ENCODE peak calls at places on chromosomes 3 and 15, in four cellular contexts. P is nephron progenitor cell, Z is HFF-Myc, R is prostate gland. F is an unnamed sample.

GRCh38 chr15:29668120-29668602 is 154.1 kb downstream of the TJP1 start:
- DNase-seq in P (peak), Z (peak), R (peak), F (no peak)

GRCh38 chr3:135629696-135630408 is 335.7 kb upstream of the PPP2R3A start:
- DNase-seq in R (no peak), P (no peak), Z (no peak), F (no peak)

GRCh38 chr3:189148090-189148507 is 23.7 kb upstream of the TPRG1 start:
- DNase-seq in P (peak), Z (peak), R (peak), F (peak)

GRCh38 chr3:58049143-58049785 is 41.0 kb downstream of the FLNB start:
- DNase-seq in Z (no peak), R (peak), P (peak), F (no peak)

GRCh38 chr3:179015551-179016020 is 56.0 kb downstream of the ZMAT3 start:
- DNase-seq in R (peak), P (peak), Z (peak), F (peak)

GRCh38 chr15:92930061-92930460 is 29.9 kb downstream of the CHD2 start:
- DNase-seq in Z (no peak), R (no peak), P (no peak), F (no peak)

GRCh38 chr3:160929595-160929994 is 173.6 kb downstream of the PPM1L start:
- DNase-seq in Z (no peak), R (no peak), P (peak), F (no peak)

GRCh38 chr3:170080605-170081004 is 42.8 kb downstream of the GPR160 start:
- DNase-seq in P (no peak), R (no peak), Z (no peak), F (no peak)

GRCh38 chr3:132880986-132881385 is 157.2 kb upstream of the TMEM108 start:
- DNase-seq in P (no peak), R (no peak), Z (no peak), F (no peak)

GRCh38 chr15:50816191-50816590 is 50.7 kb upstream of the SPPL2A start:
- DNase-seq in R (no peak), P (no peak), Z (no peak), F (no peak)

GRCh38 chr15:61511089-61511488 is 282.0 kb upstream of the RORA start:
- DNase-seq in P (no peak), R (no peak), Z (no peak), F (no peak)

GRCh38 chr3:25854214-25854613 is 64.3 kb downstream of the OXSM start:
- DNase-seq in Z (no peak), R (no peak), P (no peak), F (no peak)

GRCh38 chr3:143314291-143315093 is 194.9 kb downstream of the CHST2 start:
- DNase-seq in Z (no peak), P (no peak), R (no peak), F (no peak)

GRCh38 chr3:124772081-124772831 is 42.0 kb downstream of the UMPS start:
- DNase-seq in P (no peak), Z (no peak), R (no peak), F (no peak)

GRCh38 chr15:70266412-70267089 is 168.8 kb upstream of the TLE3 start:
- DNase-seq in R (peak), P (no peak), Z (no peak), F (no peak)

GRCh38 chr15:70264014-70264492 is 166.3 kb upstream of the TLE3 start:
- DNase-seq in P (peak), Z (no peak), R (no peak), F (no peak)

GRCh38 chr15:70265986-70266385 is 168.3 kb upstream of the TLE3 start:
- DNase-seq in P (no peak), R (no peak), Z (no peak), F (no peak)

GRCh38 chr15:70264738-70265465 is 167.2 kb upstream of the TLE3 start:
- DNase-seq in P (no peak), R (no peak), Z (no peak), F (no peak)

DNA sequence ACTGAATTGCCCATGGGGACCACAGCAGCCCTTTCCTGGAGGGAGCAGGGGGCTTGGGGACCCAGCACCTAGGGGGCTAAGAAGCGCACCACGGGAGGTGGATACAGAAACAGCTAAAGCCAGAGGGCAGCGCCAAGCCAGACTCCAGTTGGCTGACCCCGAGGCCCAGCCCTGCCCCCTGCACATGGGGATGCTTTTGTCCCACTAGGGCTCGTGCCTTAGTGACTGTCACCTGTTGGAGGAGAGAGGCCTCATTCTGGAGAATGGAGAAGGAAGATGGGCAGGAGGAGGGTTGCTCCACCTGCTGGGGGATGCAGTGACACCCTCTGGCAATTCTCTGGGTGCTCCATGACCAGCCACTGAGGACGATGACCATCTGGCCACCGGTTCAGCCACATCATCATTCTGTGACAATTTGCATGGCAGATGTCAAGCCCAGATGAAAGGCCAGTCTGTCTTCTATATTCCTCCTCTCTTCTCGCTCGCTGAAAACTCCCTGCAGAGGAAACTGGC is 167.8 kb upstream of the TLE3 start:
- DNase-seq in P (no peak), Z (no peak), R (no peak), F (no peak)
- TF ChIP-seq CTCF in P (no peak), Z (peak), R (no peak), F (peak)

GRCh38 chr3:121542924-121543323 is 2.9 kb downstream of the POLQ start:
- DNase-seq in Z (no peak), R (no peak), P (no peak), F (no peak)
- TF ChIP-seq CTCF in Z (no peak), R (no peak), P (no peak), F (no peak)

GRCh38 chr3:190629088-190629487 is 115.2 kb downstream of the IL1RAP start:
- DNase-seq in P (no peak), Z (no peak), R (no peak), F (no peak)
- TF ChIP-seq CTCF in P (no peak), Z (no peak), R (no peak), F (no peak)

DNA sequence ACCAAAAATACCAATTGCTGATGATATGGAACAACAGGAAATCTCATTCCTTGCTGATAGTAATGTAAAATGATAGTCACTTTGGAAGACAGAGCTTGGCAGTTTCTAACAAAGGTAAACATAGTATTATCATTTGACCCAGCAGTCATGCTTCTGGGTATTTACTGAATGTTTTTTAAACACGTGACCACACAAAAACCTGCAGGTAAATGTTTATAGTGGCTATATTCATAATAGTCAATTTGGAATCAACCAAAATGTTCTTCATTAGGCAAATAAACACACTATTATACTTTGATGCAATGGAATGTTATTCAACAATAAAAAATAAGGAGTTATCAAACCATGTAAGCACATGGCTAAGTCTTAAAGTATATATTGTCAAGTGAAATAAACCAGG is 24.1 kb upstream of the GOLGA8A start:
- DNase-seq in P (no peak), Z (no peak), R (no peak), F (no peak)
- TF ChIP-seq CTCF in P (no peak), Z (no peak), R (no peak), F (no peak)

GRCh38 chr3:123449092-123449985 is 449 bp upstream of the ADCY5 start:
- DNase-seq in Z (no peak), P (peak), R (no peak), F (peak)

GRCh38 chr3:123447416-123447748 is 1.5 kb downstream of the ADCY5 start:
- DNase-seq in R (no peak), Z (no peak), P (no peak), F (no peak)

GRCh38 chr3:123446610-123447109 is 2.2 kb downstream of the ADCY5 start:
- DNase-seq in Z (no peak), R (no peak), P (no peak), F (no peak)

GRCh38 chr3:123448503-123449091 is at the start of gene ADCY5:
- DNase-seq in R (no peak), P (peak), Z (no peak), F (peak)

DNA sequence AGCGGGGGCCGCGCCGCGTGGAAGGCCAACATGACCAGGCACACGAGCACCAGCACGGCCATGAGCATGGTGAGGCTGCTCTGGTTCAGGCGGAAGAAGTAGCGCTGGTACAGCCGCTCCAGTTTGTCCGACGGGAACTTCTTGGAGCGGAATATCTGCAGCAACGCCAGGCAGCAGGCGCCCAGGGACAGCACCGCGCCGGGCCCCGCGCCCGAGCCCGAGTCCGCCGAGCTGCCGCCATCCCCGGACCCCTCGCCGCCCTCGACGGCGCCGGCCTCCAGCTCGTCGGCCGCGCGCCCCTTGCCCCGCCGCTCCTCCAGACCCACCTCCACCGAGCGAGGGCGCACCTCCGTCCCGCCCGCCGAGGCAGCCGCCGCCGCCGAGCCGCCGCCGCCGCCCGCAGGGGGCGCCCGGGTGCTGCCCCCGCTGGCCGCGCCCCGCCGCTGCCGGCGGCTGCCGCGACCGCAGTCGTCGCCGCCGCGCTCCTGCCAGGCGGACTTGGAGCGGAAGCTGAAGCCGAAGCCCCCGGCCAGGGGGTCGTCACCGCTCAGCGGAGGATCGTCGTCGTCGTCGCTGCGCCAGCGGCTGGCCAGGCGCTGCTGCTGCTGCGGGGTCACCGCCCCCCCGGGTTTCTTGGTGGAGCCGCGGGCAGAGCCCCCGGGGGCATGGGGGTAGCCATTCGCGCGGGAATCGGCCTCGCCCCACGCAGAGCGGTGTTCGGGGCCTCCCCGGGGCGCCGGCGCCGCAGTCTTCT is 964 bp downstream of the ADCY5 start:
- DNase-seq in Z (no peak), P (peak), R (no peak), F (peak)
- TF ChIP-seq CTCF in Z (no peak), P (no peak), R (no peak), F (peak)

GRCh38 chr15:88258021-88258641 is 1.6 kb upstream of the NTRK3 start:
- DNase-seq in Z (no peak), P (peak), R (no peak), F (no peak)

GRCh38 chr15:88256261-88257230 is at the start of gene NTRK3:
- DNase-seq in R (no peak), P (peak), Z (no peak), F (no peak)

GRCh38 chr15:88257311-88257901 is 867 bp upstream of the NTRK3 start:
- DNase-seq in Z (no peak), P (peak), R (no peak), F (no peak)

GRCh38 chr15:88255109-88255495 is 1.4 kb downstream of the NTRK3 start:
- DNase-seq in P (no peak), Z (no peak), R (no peak), F (no peak)

GRCh38 chr15:88255496-88256171 is 905 bp downstream of the NTRK3 start:
- DNase-seq in P (peak), R (peak), Z (no peak), F (no peak)
- TF ChIP-seq CTCF in P (no peak), R (no peak), Z (no peak), F (no peak)

GRCh38 chr3:98185180-98185579 is 18.7 kb downstream of the OR5H15 start:
- DNase-seq in P (no peak), Z (no peak), R (no peak), F (no peak)

DNA sequence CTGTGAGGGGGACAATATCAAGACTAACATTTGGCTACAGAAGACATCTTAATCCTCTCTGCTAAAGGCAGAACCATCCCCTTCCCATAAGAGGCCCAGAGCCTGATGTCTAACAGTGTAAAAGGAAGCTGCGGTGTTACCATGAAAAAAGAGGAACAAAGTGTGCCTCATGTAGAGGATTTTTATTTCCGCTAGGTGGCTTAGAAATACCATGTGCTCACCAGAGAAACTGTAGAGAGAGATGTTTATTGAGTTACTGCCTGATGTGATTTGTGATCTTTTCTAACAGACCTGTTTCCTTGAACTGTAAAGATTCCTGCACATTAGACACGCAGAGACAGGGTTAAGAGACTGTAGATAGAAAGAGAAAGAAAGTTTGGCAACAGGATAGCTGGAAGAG is 22.1 kb downstream of the OR5H15 start:
- DNase-seq in R (no peak), Z (no peak), P (no peak), F (peak)
- TF ChIP-seq CTCF in R (no peak), Z (peak), P (no peak), F (peak)

F was measured in GM13976.